ENCODE peak calls at places on chromosomes 5 and 9, in five cellular contexts. T, C, U, V and H are unnamed samples.

GRCh38 chr5:90876366-90876765 is 317.8 kb downstream of the ADGRV1 start:
- DNase-seq in T (no peak), V (no peak), U (no peak), C (no peak), H (no peak)

GRCh38 chr9:136511670-136512592 is 29.1 kb upstream of the SEC16A start:
- DNase-seq in U (no peak), C (no peak), V (no peak), T (peak), H (no peak)

GRCh38 chr5:143850050-143850713 is 38.2 kb downstream of the HMHB1 start:
- DNase-seq in V (no peak), T (no peak), C (no peak), U (no peak), H (no peak)

GRCh38 chr9:114908104-114908621 is 22.2 kb downstream of the TNFSF8 start:
- DNase-seq in V (peak), C (peak), T (no peak), U (peak), H (no peak)

GRCh38 chr5:150164640-150165039 is 1.9 kb upstream of the CDX1 start:
- DNase-seq in U (no peak), T (no peak), C (peak), V (no peak), H (no peak)

GRCh38 chr9:115341401-115341800 is 223.4 kb upstream of the TNC start:
- DNase-seq in U (no peak), V (no peak), C (no peak), T (no peak), H (no peak)

GRCh38 chr5:154198611-154199230 is 8.2 kb downstream of the GALNT10 start:
- DNase-seq in U (no peak), T (no peak), V (no peak), C (peak), H (peak)

GRCh38 chr9:136443087-136443486 is 3.4 kb upstream of the INPP5E start:
- DNase-seq in U (no peak), V (no peak), C (no peak), T (no peak), H (no peak)

GRCh38 chr9:70111042-70111602 is 67.5 kb downstream of the MAMDC2 start:
- DNase-seq in T (peak), U (peak), C (peak), V (peak), H (peak)

GRCh38 chr5:79689541-79690466 is at the start of gene CMYA5:
- DNase-seq in C (peak), V (no peak), U (no peak), T (no peak), H (peak)

GRCh38 chr5:19488786-19489185 is 499.2 kb downstream of the CDH18 start:
- DNase-seq in V (no peak), C (no peak), T (no peak), U (no peak), H (no peak)

GRCh38 chr9:100485196-100485595 is 12.2 kb downstream of the TMEFF1 start:
- DNase-seq in U (no peak), T (no peak), C (no peak), V (no peak), H (no peak)

GRCh38 chr5:126016256-126016655 is 407.0 kb upstream of the GRAMD2B start:
- DNase-seq in C (no peak), V (no peak), T (no peak), U (peak), H (no peak)

GRCh38 chr5:168734657-168735344 is 155.6 kb upstream of the PANK3 start:
- DNase-seq in C (peak), V (no peak), U (no peak), T (no peak), H (no peak)

GRCh38 chr9:28518439-28518838 is 945.2 kb upstream of the C9orf72 start:
- DNase-seq in C (no peak), V (no peak), T (no peak), U (no peak), H (no peak)